ENCODE peak calls at places on chromosomes 7 and 10, in four cellular contexts. S, K, J and P are unnamed samples.

GRCh38 chr7:151256410-151257045 is 8.0 kb upstream of the SMARCD3 start:
- DNase-seq in J (no peak), K (no peak), S (no peak), P (peak)

GRCh38 chr7:39829028-39829427 is 121.0 kb upstream of the CDK13 start:
- DNase-seq in J (no peak), K (no peak), S (no peak), P (no peak)

GRCh38 chr10:24824124-24824523 is 100.4 kb upstream of the ARHGAP21 start:
- DNase-seq in J (no peak), K (no peak), S (no peak), P (no peak)

GRCh38 chr7:74013539-74014272 is 14.3 kb upstream of the ELN start:
- DNase-seq in S (no peak), K (no peak), J (no peak), P (no peak)

GRCh38 chr7:7688310-7688709 is 30.1 kb downstream of the RPA3 start:
- DNase-seq in S (no peak), K (no peak), J (no peak), P (no peak)

GRCh38 chr10:3886666-3887251 is 101.8 kb upstream of the KLF6 start:
- DNase-seq in S (no peak), J (peak), K (no peak), P (peak)

GRCh38 chr10:122463466-122464157 is 2.3 kb downstream of the HTRA1 start:
- DNase-seq in J (no peak), S (no peak), K (no peak), P (no peak)

GRCh38 chr10:79401015-79401921 is 44.2 kb downstream of the ZCCHC24 start:
- DNase-seq in J (peak), K (no peak), S (no peak), P (peak)

GRCh38 chr10:58741673-58742072 is 229.0 kb downstream of the BICC1 start:
- DNase-seq in J (no peak), K (no peak), S (no peak), P (no peak)

GRCh38 chr10:78648256-78648860 is 420.4 kb upstream of the ZMIZ1 start:
- DNase-seq in K (no peak), J (peak), S (no peak), P (no peak)

GRCh38 chr7:115340828-115341227 is 418.9 kb downstream of the MDFIC start:
- DNase-seq in K (no peak), J (peak), S (no peak), P (no peak)

GRCh38 chr7:99380823-99381663 is 6.5 kb downstream of the ARPC1B start:
- DNase-seq in J (no peak), S (peak), K (no peak), P (no peak)

GRCh38 chr10:6100370-6100769 is 11.5 kb downstream of the RBM17 start:
- DNase-seq in S (no peak), K (no peak), J (no peak), P (no peak)

GRCh38 chr7:140654109-140654387 is 13.4 kb upstream of the DENND2A start:
- DNase-seq in K (no peak), S (no peak), J (no peak), P (no peak)

GRCh38 chr7:101386558-101387199 is 24.0 kb downstream of the COL26A1 start:
- DNase-seq in K (no peak), S (no peak), J (peak), P (peak)